ENCODE peak calls at places on chromosomes 2 and 18, in seven cellular contexts. Q, F, H, L, R, W and N are unnamed samples.

GRCh38 chr2:104850322-104851184 is 3.4 kb upstream of the POU3F3 start:
- DNase-seq in Q (no peak), F (no peak), H (no peak), L (no peak), R (no peak), W (no peak), N (no peak)

GRCh38 chr2:10285578-10286198 is 17.0 kb upstream of the HPCAL1 start:
- DNase-seq in Q (peak; percentile 63), F (no peak), H (peak; percentile 90), L (peak; percentile 40), R (no peak), W (peak; percentile 71), N (peak; percentile 46)

GRCh38 chr2:3730646-3731045 is 27.3 kb downstream of the DCDC2C start:
- DNase-seq in Q (peak; percentile 9), F (no peak), H (peak; percentile 52), L (peak; percentile 14), R (no peak), W (no peak), N (no peak)

GRCh38 chr2:148814853-148815419 is 60.1 kb upstream of the KIF5C start:
- DNase-seq in Q (no peak), F (no peak), H (no peak), L (peak; percentile 63), R (no peak), W (no peak), N (peak; percentile 39)

GRCh38 chr2:25276569-25277465 is 64.9 kb downstream of the DNMT3A start:
- DNase-seq in Q (no peak), F (no peak), H (no peak), L (no peak), R (no peak), W (no peak), N (no peak)

GRCh38 chr2:48914477-48915077 is 159.1 kb upstream of the LHCGR start:
- DNase-seq in Q (no peak), F (no peak), H (no peak), L (no peak), R (no peak), W (no peak), N (no peak)

GRCh38 chr18:61651145-61651879 is 241.5 kb downstream of the RNF152 start:
- DNase-seq in Q (no peak), F (no peak), H (no peak), L (no peak), R (no peak), W (no peak), N (no peak)

GRCh38 chr18:596288-596881 is 403 bp upstream of the CLUL1 start:
- DNase-seq in Q (no peak), F (no peak), H (peak; percentile 39), L (no peak), R (no peak), W (no peak), N (no peak)

GRCh38 chr2:29687121-29687520 is 234.3 kb downstream of the ALK start:
- DNase-seq in Q (no peak), F (no peak), H (no peak), L (no peak), R (no peak), W (no peak), N (no peak)

GRCh38 chr2:175205523-175205922 is 24.0 kb upstream of the ATP5MC3 start:
- DNase-seq in Q (no peak), F (peak; percentile 71), H (no peak), L (peak; percentile 43), R (no peak), W (no peak), N (peak; percentile 36)

GRCh38 chr2:152283392-152283791 is 51.6 kb upstream of the FMNL2 start:
- DNase-seq in Q (no peak), F (no peak), H (no peak), L (no peak), R (no peak), W (no peak), N (no peak)

GRCh38 chr2:95025406-95026319 is at the start of gene MAL:
- DNase-seq in Q (no peak), F (no peak), H (peak; percentile 41), L (no peak), R (no peak), W (no peak), N (no peak)

GRCh38 chr2:82259551-82259950 is 1955.0 kb upstream of the LRRTM1 start:
- DNase-seq in Q (no peak), F (no peak), H (no peak), L (no peak), R (no peak), W (no peak), N (no peak)

GRCh38 chr2:113144259-113144658 is 16.9 kb downstream of the IL1RN start:
- DNase-seq in Q (no peak), F (no peak), H (no peak), L (no peak), R (no peak), W (no peak), N (no peak)

GRCh38 chr18:24632158-24632988 is 171.9 kb downstream of the HRH4 start:
- DNase-seq in Q (no peak), F (no peak), H (no peak), L (no peak), R (no peak), W (no peak), N (no peak)

GRCh38 chr2:152427902-152428301 is 92.9 kb downstream of the FMNL2 start:
- DNase-seq in Q (no peak), F (no peak), H (no peak), L (no peak), R (no peak), W (no peak), N (no peak)

GRCh38 chr2:188456114-188456909 is 164.6 kb downstream of the GULP1 start:
- DNase-seq in Q (no peak), F (no peak), H (no peak), L (peak; percentile 10), R (no peak), W (no peak), N (no peak)

GRCh38 chr2:40304340-40304739 is 147.6 kb downstream of the SLC8A1 start:
- DNase-seq in Q (no peak), F (peak; percentile 82), H (no peak), L (no peak), R (no peak), W (peak; percentile 15), N (no peak)

GRCh38 chr2:19300961-19301360 is 57.5 kb downstream of the OSR1 start:
- DNase-seq in Q (no peak), F (no peak), H (no peak), L (peak; percentile 28), R (no peak), W (no peak), N (no peak)

GRCh38 chr2:88212251-88212790 is 42.2 kb downstream of the THNSL2 start:
- DNase-seq in Q (peak; percentile 11), F (no peak), H (peak; percentile 29), L (no peak), R (no peak), W (no peak), N (peak; percentile 10)

GRCh38 chr2:239475161-239476028 is 74.6 kb upstream of the HDAC4 start:
- DNase-seq in Q (no peak), F (no peak), H (no peak), L (no peak), R (no peak), W (no peak), N (no peak)

GRCh38 chr2:181953773-181954537 is 31.7 kb upstream of the PPP1R1C start:
- DNase-seq in Q (peak; percentile 45), F (peak; percentile 50), H (peak; percentile 75), L (peak; percentile 65), R (peak; percentile 78), W (peak; percentile 6), N (peak; percentile 78)

GRCh38 chr18:49021433-49022129 is 70.8 kb upstream of the SMAD7 start:
- DNase-seq in Q (peak; percentile 37), F (no peak), H (peak; percentile 67), L (peak; percentile 41), R (no peak), W (no peak), N (peak; percentile 49)

GRCh38 chr2:69316550-69316949 is 70.5 kb downstream of the GFPT1 start:
- DNase-seq in Q (no peak), F (no peak), H (no peak), L (no peak), R (no peak), W (no peak), N (no peak)
- H3K4me3 ChIP-seq in Q (no peak overlapping the region), F (no peak overlapping the region), H (no peak overlapping the region), L (no peak overlapping the region), R (no peak overlapping the region), W (no peak overlapping the region), N (no peak overlapping the region)

GRCh38 chr18:77110400-77110799 is 22.2 kb downstream of the MBP start:
- DNase-seq in Q (no peak), F (no peak), H (no peak), L (no peak), R (no peak), W (no peak), N (no peak)
- TF ChIP-seq CTCF in Q (no peak), F (no peak), H (no peak), L (no peak), R (no peak), W (no peak), N (no peak)

DNA sequence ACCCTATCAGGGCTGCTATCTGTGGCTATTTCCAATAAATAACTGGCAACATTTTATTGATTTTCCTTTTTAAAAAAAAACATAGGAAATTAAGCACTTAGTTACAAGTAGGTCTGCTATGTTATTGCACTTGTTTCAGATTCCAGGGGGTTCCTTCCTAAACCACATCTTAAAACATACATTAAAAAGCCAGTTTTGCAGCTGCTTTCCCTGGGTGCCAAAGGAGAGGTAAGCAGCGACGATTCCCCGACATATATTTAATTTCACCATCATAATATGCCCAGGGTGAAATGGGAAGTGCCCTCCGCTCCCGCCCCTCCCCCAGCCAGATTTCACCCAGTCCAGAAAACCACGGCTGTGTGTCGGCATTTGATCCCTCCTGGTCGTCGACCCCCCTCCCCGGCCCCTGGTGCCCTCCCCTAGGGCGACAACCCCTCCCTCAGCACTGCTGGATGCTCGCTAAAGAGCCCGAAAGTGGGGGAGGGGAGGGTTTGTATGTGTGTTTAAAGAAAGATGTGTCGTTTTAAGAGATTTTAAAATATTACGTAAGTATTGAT is 3.1 kb upstream of the BCL11A start:
- DNase-seq in Q (no peak), F (no peak), H (no peak), L (no peak), R (no peak), W (no peak), N (no peak)
- H3K4me3 ChIP-seq in Q (no peak overlapping the region), F (peak overlapping the region; percentile 41), H (no peak overlapping the region), L (no peak overlapping the region), R (no peak overlapping the region), W (peak overlapping the region; percentile 30), N (peak overlapping the region; percentile 5)

DNA sequence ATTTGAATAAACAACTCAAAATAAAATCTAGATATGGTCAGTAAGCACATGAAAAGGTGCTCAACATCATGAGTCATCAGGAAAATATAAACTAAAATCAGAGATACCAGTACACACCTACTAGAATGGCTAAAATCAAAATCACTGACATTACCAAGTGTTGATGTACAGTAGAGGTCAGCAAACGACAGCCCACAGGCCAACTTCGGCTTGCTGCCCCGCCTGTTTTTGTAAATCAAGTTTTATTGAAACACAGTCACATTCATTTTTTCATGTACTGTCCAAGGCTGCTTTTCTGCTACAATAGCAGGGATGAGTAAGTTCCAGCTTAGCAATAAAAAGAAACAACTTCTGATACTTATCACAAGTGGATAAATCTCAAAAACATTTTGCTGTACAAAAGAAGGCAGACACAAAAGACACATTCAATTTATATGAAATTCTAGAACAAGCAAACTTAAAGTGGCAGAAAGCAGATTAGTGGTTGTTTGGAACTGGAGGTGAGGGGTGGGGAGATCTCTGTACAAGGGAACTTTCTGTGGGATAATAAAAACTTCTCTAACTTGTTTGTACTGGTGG is 32.1 kb downstream of the TRAK2 start:
- DNase-seq in Q (no peak), F (no peak), H (peak; percentile 36), L (peak; percentile 27), R (no peak), W (no peak), N (no peak)
- TF ChIP-seq CTCF in Q (no peak), F (no peak), H (peak; percentile 18), L (no peak), R (no peak), W (no peak), N (no peak)